ENCODE peak calls at places on chromosomes 3 and 15, in eight cellular contexts. One of them, this sample, is unnamed.

GRCh38 chr15:74904190-74904805 is 2.4 kb downstream of the FAM219B start:
- DNase-seq in CD4-positive, alpha-beta memory T cell: no peak
- DNase-seq in nephron progenitor cell: no peak
- DNase-seq in T47D: no peak
- DNase-seq in KG1: no peak
- DNase-seq in SJSA1: no peak
- DNase-seq in GM10248: no peak
- DNase-seq in GM19239: no peak
- DNase-seq in this sample: no peak

GRCh38 chr3:55551644-55552043 is 64.5 kb upstream of the WNT5A start:
- DNase-seq in CD4-positive, alpha-beta memory T cell: no peak
- DNase-seq in T47D: no peak
- DNase-seq in KG1: no peak
- DNase-seq in nephron progenitor cell: no peak
- DNase-seq in GM19239: no peak
- DNase-seq in SJSA1: no peak
- DNase-seq in GM10248: no peak
- DNase-seq in this sample: no peak

GRCh38 chr15:52117549-52117948 is 5.0 kb upstream of the BCL2L10 start:
- DNase-seq in GM19239: no peak
- DNase-seq in T47D: no peak
- DNase-seq in CD4-positive, alpha-beta memory T cell: no peak
- DNase-seq in nephron progenitor cell: no peak
- DNase-seq in KG1: no peak
- DNase-seq in SJSA1: no peak
- DNase-seq in GM10248: no peak
- DNase-seq in this sample: no peak

GRCh38 chr3:45188714-45189659 is 37.1 kb downstream of the TMEM158 start:
- DNase-seq in CD4-positive, alpha-beta memory T cell: no peak
- DNase-seq in GM10248: no peak
- DNase-seq in SJSA1: no peak
- DNase-seq in nephron progenitor cell: no peak
- DNase-seq in GM19239: no peak
- DNase-seq in KG1: no peak
- DNase-seq in T47D: no peak
- DNase-seq in this sample: no peak

GRCh38 chr3:192795021-192795420 is 67.7 kb upstream of the FGF12 start:
- DNase-seq in T47D: no peak
- DNase-seq in GM10248: no peak
- DNase-seq in SJSA1: no peak
- DNase-seq in GM19239: no peak
- DNase-seq in KG1: no peak
- DNase-seq in nephron progenitor cell: no peak
- DNase-seq in CD4-positive, alpha-beta memory T cell: no peak
- DNase-seq in this sample: no peak

GRCh38 chr15:64071931-64072765 is 21.5 kb downstream of the CIAO2A start:
- DNase-seq in GM19239: no peak
- DNase-seq in CD4-positive, alpha-beta memory T cell: no peak
- DNase-seq in GM10248: no peak
- DNase-seq in KG1: no peak
- DNase-seq in T47D: no peak
- DNase-seq in nephron progenitor cell: no peak
- DNase-seq in SJSA1: no peak
- DNase-seq in this sample: no peak

GRCh38 chr3:66991478-66991877 is 6.6 kb upstream of the KBTBD8 start:
- DNase-seq in KG1: no peak
- DNase-seq in GM10248: no peak
- DNase-seq in CD4-positive, alpha-beta memory T cell: no peak
- DNase-seq in GM19239: no peak
- DNase-seq in nephron progenitor cell: no peak
- DNase-seq in T47D: no peak
- DNase-seq in SJSA1: no peak
- DNase-seq in this sample: peak

GRCh38 chr3:67655364-67656121 is 1.1 kb upstream of the SUCLG2 start:
- DNase-seq in GM19239: no peak
- DNase-seq in KG1: peak
- DNase-seq in GM10248: no peak
- DNase-seq in SJSA1: no peak
- DNase-seq in CD4-positive, alpha-beta memory T cell: peak
- DNase-seq in T47D: no peak
- DNase-seq in nephron progenitor cell: no peak
- DNase-seq in this sample: no peak

GRCh38 chr3:171225698-171226097 is 199.2 kb upstream of the SLC2A2 start:
- DNase-seq in GM10248: no peak
- DNase-seq in nephron progenitor cell: no peak
- DNase-seq in CD4-positive, alpha-beta memory T cell: no peak
- DNase-seq in GM19239: no peak
- DNase-seq in SJSA1: peak
- DNase-seq in KG1: no peak
- DNase-seq in T47D: peak
- DNase-seq in this sample: peak

GRCh38 chr3:172415323-172415722 is 32.9 kb downstream of the GHSR start:
- DNase-seq in CD4-positive, alpha-beta memory T cell: no peak
- DNase-seq in SJSA1: no peak
- DNase-seq in KG1: no peak
- DNase-seq in nephron progenitor cell: no peak
- DNase-seq in T47D: no peak
- DNase-seq in GM19239: no peak
- DNase-seq in GM10248: no peak
- DNase-seq in this sample: no peak

GRCh38 chr3:134630506-134630905 is 20.3 kb downstream of the KY start:
- DNase-seq in GM10248: no peak
- DNase-seq in GM19239: no peak
- DNase-seq in nephron progenitor cell: no peak
- DNase-seq in SJSA1: no peak
- DNase-seq in CD4-positive, alpha-beta memory T cell: no peak
- DNase-seq in T47D: peak
- DNase-seq in KG1: no peak
- DNase-seq in this sample: no peak

GRCh38 chr15:100588638-100589242 is 13.2 kb downstream of the LINS1 start:
- DNase-seq in CD4-positive, alpha-beta memory T cell: no peak
- DNase-seq in SJSA1: peak
- DNase-seq in T47D: peak
- DNase-seq in GM10248: no peak
- DNase-seq in KG1: no peak
- DNase-seq in nephron progenitor cell: no peak
- DNase-seq in GM19239: no peak
- DNase-seq in this sample: no peak

GRCh38 chr15:31328999-31329639 is 2.5 kb downstream of the KLF13 start:
- DNase-seq in nephron progenitor cell: peak
- DNase-seq in KG1: no peak
- DNase-seq in GM19239: no peak
- DNase-seq in SJSA1: no peak
- DNase-seq in T47D: no peak
- DNase-seq in CD4-positive, alpha-beta memory T cell: no peak
- DNase-seq in GM10248: no peak
- DNase-seq in this sample: no peak

GRCh38 chr3:23159929-23160328 is 43.2 kb upstream of the UBE2E2 start:
- DNase-seq in KG1: no peak
- DNase-seq in CD4-positive, alpha-beta memory T cell: no peak
- DNase-seq in T47D: no peak
- DNase-seq in SJSA1: peak
- DNase-seq in nephron progenitor cell: no peak
- DNase-seq in GM19239: no peak
- DNase-seq in GM10248: no peak
- DNase-seq in this sample: no peak

GRCh38 chr3:48960841-48961413 is 29.1 kb upstream of the P4HTM start:
- DNase-seq in GM10248: peak
- DNase-seq in T47D: no peak
- DNase-seq in CD4-positive, alpha-beta memory T cell: no peak
- DNase-seq in SJSA1: no peak
- DNase-seq in KG1: no peak
- DNase-seq in GM19239: no peak
- DNase-seq in nephron progenitor cell: no peak
- DNase-seq in this sample: no peak

GRCh38 chr15:38414351-38414750 is 39.6 kb upstream of the FAM98B start:
- DNase-seq in GM19239: no peak
- DNase-seq in KG1: peak
- DNase-seq in SJSA1: peak
- DNase-seq in GM10248: no peak
- DNase-seq in nephron progenitor cell: peak
- DNase-seq in CD4-positive, alpha-beta memory T cell: no peak
- DNase-seq in T47D: peak
- DNase-seq in this sample: no peak

GRCh38 chr3:177345049-177345972 is 148.0 kb upstream of the TBL1XR1 start:
- DNase-seq in nephron progenitor cell: peak
- DNase-seq in T47D: peak
- DNase-seq in SJSA1: peak
- DNase-seq in CD4-positive, alpha-beta memory T cell: peak
- DNase-seq in KG1: peak
- DNase-seq in GM19239: no peak
- DNase-seq in GM10248: peak
- DNase-seq in this sample: peak

GRCh38 chr3:127959873-127960272 is 44.8 kb downstream of the KBTBD12 start:
- DNase-seq in GM10248: peak
- DNase-seq in SJSA1: peak
- DNase-seq in CD4-positive, alpha-beta memory T cell: no peak
- DNase-seq in GM19239: no peak
- DNase-seq in KG1: no peak
- DNase-seq in T47D: peak
- DNase-seq in nephron progenitor cell: peak
- DNase-seq in this sample: no peak

GRCh38 chr3:111299070-111299672 is 227.6 kb downstream of the NECTIN3 start:
- DNase-seq in GM19239: no peak
- DNase-seq in SJSA1: peak
- DNase-seq in CD4-positive, alpha-beta memory T cell: no peak
- DNase-seq in KG1: no peak
- DNase-seq in nephron progenitor cell: no peak
- DNase-seq in T47D: no peak
- DNase-seq in GM10248: no peak
- DNase-seq in this sample: peak

GRCh38 chr3:41117398-41117870 is 81.9 kb upstream of the CTNNB1 start:
- DNase-seq in T47D: peak
- DNase-seq in nephron progenitor cell: no peak
- DNase-seq in GM19239: peak
- DNase-seq in CD4-positive, alpha-beta memory T cell: peak
- DNase-seq in KG1: peak
- DNase-seq in GM10248: peak
- DNase-seq in SJSA1: peak
- DNase-seq in this sample: peak

GRCh38 chr15:76380249-76380648 is 43.7 kb downstream of the ISL2 start:
- DNase-seq in GM10248: no peak
- DNase-seq in CD4-positive, alpha-beta memory T cell: no peak
- DNase-seq in nephron progenitor cell: no peak
- DNase-seq in KG1: no peak
- DNase-seq in T47D: no peak
- DNase-seq in GM19239: no peak
- DNase-seq in SJSA1: peak
- DNase-seq in this sample: no peak

GRCh38 chr3:15647629-15648167 is 46.2 kb downstream of the BTD start:
- DNase-seq in KG1: peak
- DNase-seq in GM10248: peak
- DNase-seq in nephron progenitor cell: no peak
- DNase-seq in SJSA1: peak
- DNase-seq in GM19239: peak
- DNase-seq in CD4-positive, alpha-beta memory T cell: peak
- DNase-seq in T47D: no peak
- DNase-seq in this sample: no peak

GRCh38 chr3:35663471-35663870 is 24.1 kb downstream of the ARPP21 start:
- DNase-seq in nephron progenitor cell: no peak
- DNase-seq in T47D: peak
- DNase-seq in GM10248: no peak
- DNase-seq in KG1: no peak
- DNase-seq in SJSA1: no peak
- DNase-seq in CD4-positive, alpha-beta memory T cell: no peak
- DNase-seq in GM19239: no peak
- DNase-seq in this sample: no peak

GRCh38 chr3:109385442-109386318 is 48.3 kb upstream of the DPPA4 start:
- DNase-seq in nephron progenitor cell: no peak
- DNase-seq in T47D: no peak
- DNase-seq in KG1: no peak
- DNase-seq in GM19239: no peak
- DNase-seq in SJSA1: no peak
- DNase-seq in CD4-positive, alpha-beta memory T cell: no peak
- DNase-seq in GM10248: no peak
- DNase-seq in this sample: no peak

GRCh38 chr15:88913017-88913849 is at the start of gene MFGE8:
- DNase-seq in SJSA1: peak
- DNase-seq in KG1: no peak
- DNase-seq in CD4-positive, alpha-beta memory T cell: peak
- DNase-seq in GM19239: peak
- DNase-seq in nephron progenitor cell: peak
- DNase-seq in GM10248: peak
- DNase-seq in T47D: peak
- DNase-seq in this sample: peak

GRCh38 chr3:24145981-24146822 is 201.1 kb downstream of the NR1D2 start:
- DNase-seq in GM10248: no peak
- DNase-seq in nephron progenitor cell: no peak
- DNase-seq in SJSA1: peak
- DNase-seq in KG1: no peak
- DNase-seq in GM19239: no peak
- DNase-seq in T47D: no peak
- DNase-seq in CD4-positive, alpha-beta memory T cell: no peak
- DNase-seq in this sample: no peak

GRCh38 chr3:123732447-123732846 is 147.6 kb upstream of the HACD2 start:
- DNase-seq in SJSA1: peak
- DNase-seq in KG1: no peak
- DNase-seq in GM10248: no peak
- DNase-seq in T47D: peak
- DNase-seq in CD4-positive, alpha-beta memory T cell: no peak
- DNase-seq in nephron progenitor cell: no peak
- DNase-seq in GM19239: no peak
- DNase-seq in this sample: peak

GRCh38 chr3:164940737-164941136 is 137.6 kb downstream of the SI start:
- DNase-seq in CD4-positive, alpha-beta memory T cell: no peak
- DNase-seq in SJSA1: no peak
- DNase-seq in GM10248: no peak
- DNase-seq in GM19239: no peak
- DNase-seq in T47D: peak
- DNase-seq in nephron progenitor cell: no peak
- DNase-seq in KG1: no peak
- DNase-seq in this sample: no peak

GRCh38 chr3:30282052-30282708 is 324.2 kb upstream of the TGFBR2 start:
- DNase-seq in GM19239: no peak
- DNase-seq in KG1: no peak
- DNase-seq in GM10248: no peak
- DNase-seq in CD4-positive, alpha-beta memory T cell: no peak
- DNase-seq in nephron progenitor cell: no peak
- DNase-seq in T47D: no peak
- DNase-seq in SJSA1: peak
- DNase-seq in this sample: peak

GRCh38 chr3:27216955-27217552 is 152.1 kb downstream of the NEK10 start:
- DNase-seq in KG1: no peak
- DNase-seq in GM10248: no peak
- DNase-seq in GM19239: no peak
- DNase-seq in CD4-positive, alpha-beta memory T cell: no peak
- DNase-seq in nephron progenitor cell: no peak
- DNase-seq in SJSA1: peak
- DNase-seq in T47D: no peak
- DNase-seq in this sample: peak

GRCh38 chr15:72116680-72117447 is 1.1 kb downstream of the MYO9A start:
- DNase-seq in GM10248: no peak
- DNase-seq in KG1: no peak
- DNase-seq in CD4-positive, alpha-beta memory T cell: peak
- DNase-seq in T47D: peak
- DNase-seq in nephron progenitor cell: no peak
- DNase-seq in SJSA1: peak
- DNase-seq in GM19239: no peak
- DNase-seq in this sample: no peak

GRCh38 chr3:130850846-130851245 is 43.0 kb upstream of the ATP2C1 start:
- DNase-seq in CD4-positive, alpha-beta memory T cell: no peak
- DNase-seq in GM10248: no peak
- DNase-seq in T47D: peak
- DNase-seq in SJSA1: no peak
- DNase-seq in nephron progenitor cell: no peak
- DNase-seq in GM19239: no peak
- DNase-seq in KG1: no peak
- DNase-seq in this sample: no peak

GRCh38 chr15:91465696-91466095 is 365.6 kb downstream of the SV2B start:
- DNase-seq in T47D: no peak
- DNase-seq in CD4-positive, alpha-beta memory T cell: no peak
- DNase-seq in SJSA1: no peak
- DNase-seq in nephron progenitor cell: no peak
- DNase-seq in GM10248: no peak
- DNase-seq in KG1: no peak
- DNase-seq in GM19239: no peak
- DNase-seq in this sample: peak

GRCh38 chr3:104629038-104629437 is 737.7 kb upstream of the ALCAM start:
- DNase-seq in KG1: no peak
- DNase-seq in nephron progenitor cell: no peak
- DNase-seq in GM10248: no peak
- DNase-seq in SJSA1: peak
- DNase-seq in T47D: no peak
- DNase-seq in GM19239: no peak
- DNase-seq in CD4-positive, alpha-beta memory T cell: no peak
- DNase-seq in this sample: no peak

This sample was measured in epithelial cell of prostate.